ENCODE peak calls at places on chromosomes 2 and 18, in four cellular contexts. One of them, this sample, is unnamed. For H3K4me1, the result is how much of the 10 kb centered on the place peaks cover.

GRCh38 chr18:11259421-11259820 is 110.1 kb upstream of the PIEZO2 start:
- DNase-seq in cardiac muscle cell: peak
- DNase-seq in heart right ventricle: peak
- DNase-seq in lower lobe of right lung: peak
- DNase-seq in this sample: no peak

GRCh38 chr2:174863183-174863582 is 98.9 kb upstream of the CHRNA1 start:
- DNase-seq in cardiac muscle cell: no peak
- DNase-seq in heart right ventricle: no peak
- DNase-seq in lower lobe of right lung: no peak
- DNase-seq in this sample: no peak

GRCh38 chr18:42742976-42743755 is 372.3 kb downstream of the RIT2 start:
- DNase-seq in cardiac muscle cell: peak
- DNase-seq in heart right ventricle: no peak
- DNase-seq in lower lobe of right lung: no peak
- DNase-seq in this sample: no peak

GRCh38 chr2:85653996-85654395 is 14.0 kb downstream of the SFTPB start:
- DNase-seq in cardiac muscle cell: no peak
- DNase-seq in heart right ventricle: no peak
- DNase-seq in lower lobe of right lung: no peak
- DNase-seq in this sample: no peak

GRCh38 chr2:68767031-68767961 is 32.7 kb downstream of the ARHGAP25 start:
- DNase-seq in cardiac muscle cell: no peak
- DNase-seq in heart right ventricle: no peak
- DNase-seq in lower lobe of right lung: no peak
- DNase-seq in this sample: no peak

GRCh38 chr2:147331790-147332419 is 512.9 kb upstream of the ACVR2A start:
- DNase-seq in cardiac muscle cell: peak
- DNase-seq in heart right ventricle: no peak
- DNase-seq in lower lobe of right lung: no peak
- DNase-seq in this sample: peak

GRCh38 chr2:234879671-234880455 is 72.0 kb upstream of the SH3BP4 start:
- DNase-seq in cardiac muscle cell: peak
- DNase-seq in heart right ventricle: no peak
- DNase-seq in lower lobe of right lung: no peak
- DNase-seq in this sample: no peak

GRCh38 chr2:45953376-45954050 is 302.0 kb downstream of the PRKCE start:
- DNase-seq in cardiac muscle cell: no peak
- DNase-seq in heart right ventricle: no peak
- DNase-seq in lower lobe of right lung: no peak
- DNase-seq in this sample: no peak

GRCh38 chr18:79395761-79396404 is at the start of gene NFATC1:
- DNase-seq in cardiac muscle cell: peak
- DNase-seq in heart right ventricle: peak
- DNase-seq in lower lobe of right lung: peak
- DNase-seq in this sample: peak

GRCh38 chr2:99865217-99865569 is 277.2 kb downstream of the AFF3 start:
- DNase-seq in cardiac muscle cell: no peak
- DNase-seq in heart right ventricle: no peak
- DNase-seq in lower lobe of right lung: no peak
- DNase-seq in this sample: no peak

GRCh38 chr2:184554736-184555135 is 43.6 kb upstream of the ZNF804A start:
- DNase-seq in cardiac muscle cell: no peak
- DNase-seq in heart right ventricle: no peak
- DNase-seq in lower lobe of right lung: no peak
- DNase-seq in this sample: no peak

GRCh38 chr2:176562359-176563043 is 293.3 kb downstream of the MTX2 start:
- DNase-seq in cardiac muscle cell: peak
- DNase-seq in heart right ventricle: no peak
- DNase-seq in lower lobe of right lung: no peak
- DNase-seq in this sample: no peak

GRCh38 chr2:212181646-212182045 is 357.0 kb downstream of the ERBB4 start:
- DNase-seq in cardiac muscle cell: no peak
- DNase-seq in heart right ventricle: no peak
- DNase-seq in lower lobe of right lung: no peak
- DNase-seq in this sample: no peak

GRCh38 chr18:8416212-8417019 is 192.8 kb upstream of the RAB12 start:
- DNase-seq in cardiac muscle cell: no peak
- DNase-seq in heart right ventricle: no peak
- DNase-seq in lower lobe of right lung: no peak
- DNase-seq in this sample: no peak

GRCh38 chr18:45335644-45336043 is 279.6 kb upstream of the SLC14A2 start:
- DNase-seq in cardiac muscle cell: no peak
- DNase-seq in heart right ventricle: no peak
- DNase-seq in lower lobe of right lung: no peak
- DNase-seq in this sample: peak

GRCh38 chr2:109242654-109243331 is 113.8 kb downstream of the SH3RF3 start:
- DNase-seq in cardiac muscle cell: peak
- DNase-seq in heart right ventricle: no peak
- DNase-seq in lower lobe of right lung: no peak
- DNase-seq in this sample: no peak

GRCh38 chr2:44392338-44392943 is 30.7 kb downstream of the CAMKMT start:
- DNase-seq in cardiac muscle cell: peak
- DNase-seq in heart right ventricle: no peak
- DNase-seq in lower lobe of right lung: no peak
- DNase-seq in this sample: no peak

GRCh38 chr2:216516730-216517350 is 18.2 kb downstream of the RPL37A start:
- DNase-seq in cardiac muscle cell: peak
- DNase-seq in heart right ventricle: no peak
- DNase-seq in lower lobe of right lung: no peak
- DNase-seq in this sample: no peak

GRCh38 chr18:61587865-61588264 is 254.6 kb downstream of the CDH20 start:
- DNase-seq in cardiac muscle cell: no peak
- DNase-seq in heart right ventricle: no peak
- DNase-seq in lower lobe of right lung: no peak
- DNase-seq in this sample: no peak
- H3K4me1 ChIP-seq in cardiac muscle cell: under half
- H3K4me1 ChIP-seq in heart right ventricle: under half
- H3K4me1 ChIP-seq in lower lobe of right lung: under half
- H3K4me1 ChIP-seq in this sample: under half

GRCh38 chr18:70295192-70295522 is 6.3 kb downstream of the SOCS6 start:
- DNase-seq in cardiac muscle cell: no peak
- DNase-seq in heart right ventricle: no peak
- DNase-seq in lower lobe of right lung: no peak
- DNase-seq in this sample: no peak

GRCh38 chr18:70294471-70295191 is 5.8 kb downstream of the SOCS6 start:
- DNase-seq in cardiac muscle cell: no peak
- DNase-seq in heart right ventricle: no peak
- DNase-seq in lower lobe of right lung: no peak
- DNase-seq in this sample: no peak

GRCh38 chr18:70295633-70296188 is 6.9 kb downstream of the SOCS6 start:
- DNase-seq in cardiac muscle cell: no peak
- DNase-seq in heart right ventricle: no peak
- DNase-seq in lower lobe of right lung: no peak
- DNase-seq in this sample: no peak

GRCh38 chr18:70296781-70297180 is 7.9 kb downstream of the SOCS6 start:
- DNase-seq in cardiac muscle cell: no peak
- DNase-seq in heart right ventricle: no peak
- DNase-seq in lower lobe of right lung: no peak
- DNase-seq in this sample: no peak

GRCh38 chr18:70296289-70296688 is 7.4 kb downstream of the SOCS6 start:
- DNase-seq in cardiac muscle cell: no peak
- DNase-seq in heart right ventricle: peak
- DNase-seq in lower lobe of right lung: no peak
- DNase-seq in this sample: no peak
- H3K4me1 ChIP-seq in cardiac muscle cell: under half
- H3K4me1 ChIP-seq in heart right ventricle: half or more
- H3K4me1 ChIP-seq in lower lobe of right lung: under half
- H3K4me1 ChIP-seq in this sample: under half

GRCh38 chr2:98454500-98455235 is 10.0 kb downstream of the INPP4A start:
- DNase-seq in cardiac muscle cell: peak
- DNase-seq in heart right ventricle: no peak
- DNase-seq in lower lobe of right lung: no peak
- DNase-seq in this sample: no peak
- H3K4me1 ChIP-seq in cardiac muscle cell: under half
- H3K4me1 ChIP-seq in heart right ventricle: half or more
- H3K4me1 ChIP-seq in lower lobe of right lung: half or more
- H3K4me1 ChIP-seq in this sample: under half

GRCh38 chr2:48088994-48089393 is 182.7 kb upstream of the FBXO11 start:
- DNase-seq in cardiac muscle cell: no peak
- DNase-seq in heart right ventricle: no peak
- DNase-seq in lower lobe of right lung: no peak
- DNase-seq in this sample: no peak

GRCh38 chr2:48098539-48098938 is 192.2 kb upstream of the FBXO11 start:
- DNase-seq in cardiac muscle cell: no peak
- DNase-seq in heart right ventricle: no peak
- DNase-seq in lower lobe of right lung: no peak
- DNase-seq in this sample: no peak

GRCh38 chr2:48092846-48093498 is 186.7 kb upstream of the FBXO11 start:
- DNase-seq in cardiac muscle cell: peak
- DNase-seq in heart right ventricle: no peak
- DNase-seq in lower lobe of right lung: no peak
- DNase-seq in this sample: no peak
- H3K4me1 ChIP-seq in cardiac muscle cell: under half
- H3K4me1 ChIP-seq in heart right ventricle: under half
- H3K4me1 ChIP-seq in lower lobe of right lung: under half
- H3K4me1 ChIP-seq in this sample: under half

GRCh38 chr2:218289639-218290315 is 2.5 kb downstream of the TMBIM1 start:
- DNase-seq in cardiac muscle cell: peak
- DNase-seq in heart right ventricle: no peak
- DNase-seq in lower lobe of right lung: no peak
- DNase-seq in this sample: peak
- H3K4me1 ChIP-seq in cardiac muscle cell: under half
- H3K4me1 ChIP-seq in heart right ventricle: half or more
- H3K4me1 ChIP-seq in lower lobe of right lung: half or more
- H3K4me1 ChIP-seq in this sample: half or more

GRCh38 chr2:72943540-72944395 is 26.4 kb downstream of the EMX1 start:
- DNase-seq in cardiac muscle cell: no peak
- DNase-seq in heart right ventricle: no peak
- DNase-seq in lower lobe of right lung: no peak
- DNase-seq in this sample: no peak

GRCh38 chr2:72946466-72946865 is 29.1 kb downstream of the EMX1 start:
- DNase-seq in cardiac muscle cell: no peak
- DNase-seq in heart right ventricle: no peak
- DNase-seq in lower lobe of right lung: no peak
- DNase-seq in this sample: no peak

GRCh38 chr2:72942881-72943418 is 25.6 kb downstream of the EMX1 start:
- DNase-seq in cardiac muscle cell: no peak
- DNase-seq in heart right ventricle: no peak
- DNase-seq in lower lobe of right lung: no peak
- DNase-seq in this sample: peak

GRCh38 chr2:72945450-72946019 is 28.2 kb downstream of the EMX1 start:
- DNase-seq in cardiac muscle cell: no peak
- DNase-seq in heart right ventricle: no peak
- DNase-seq in lower lobe of right lung: no peak
- DNase-seq in this sample: no peak

GRCh38 chr2:72944804-72945449 is 27.6 kb downstream of the EMX1 start:
- DNase-seq in cardiac muscle cell: no peak
- DNase-seq in heart right ventricle: no peak
- DNase-seq in lower lobe of right lung: no peak
- DNase-seq in this sample: no peak
- H3K4me1 ChIP-seq in cardiac muscle cell: under half
- H3K4me1 ChIP-seq in heart right ventricle: under half
- H3K4me1 ChIP-seq in lower lobe of right lung: under half
- H3K4me1 ChIP-seq in this sample: under half

GRCh38 chr2:38178556-38179419 is 102.8 kb upstream of the CYP1B1 start:
- DNase-seq in cardiac muscle cell: peak
- DNase-seq in heart right ventricle: no peak
- DNase-seq in lower lobe of right lung: no peak
- DNase-seq in this sample: no peak

GRCh38 chr2:38174646-38175096 is 98.7 kb upstream of the CYP1B1 start:
- DNase-seq in cardiac muscle cell: peak
- DNase-seq in heart right ventricle: no peak
- DNase-seq in lower lobe of right lung: no peak
- DNase-seq in this sample: no peak

GRCh38 chr2:38180754-38181153 is 104.8 kb upstream of the CYP1B1 start:
- DNase-seq in cardiac muscle cell: no peak
- DNase-seq in heart right ventricle: no peak
- DNase-seq in lower lobe of right lung: no peak
- DNase-seq in this sample: no peak

GRCh38 chr2:38176619-38177021 is 100.7 kb upstream of the CYP1B1 start:
- DNase-seq in cardiac muscle cell: peak
- DNase-seq in heart right ventricle: no peak
- DNase-seq in lower lobe of right lung: no peak
- DNase-seq in this sample: no peak

GRCh38 chr2:38178142-38178541 is 102.2 kb upstream of the CYP1B1 start:
- DNase-seq in cardiac muscle cell: peak
- DNase-seq in heart right ventricle: no peak
- DNase-seq in lower lobe of right lung: peak
- DNase-seq in this sample: no peak
- H3K4me1 ChIP-seq in cardiac muscle cell: under half
- H3K4me1 ChIP-seq in heart right ventricle: under half
- H3K4me1 ChIP-seq in lower lobe of right lung: half or more
- H3K4me1 ChIP-seq in this sample: under half

GRCh38 chr2:231613655-231614558 is 21.2 kb downstream of the TEX44 start:
- DNase-seq in cardiac muscle cell: peak
- DNase-seq in heart right ventricle: peak
- DNase-seq in lower lobe of right lung: peak
- DNase-seq in this sample: peak

GRCh38 chr2:231615058-231615671 is 22.5 kb downstream of the TEX44 start:
- DNase-seq in cardiac muscle cell: no peak
- DNase-seq in heart right ventricle: peak
- DNase-seq in lower lobe of right lung: no peak
- DNase-seq in this sample: no peak

GRCh38 chr2:231613054-231613654 is 20.5 kb downstream of the TEX44 start:
- DNase-seq in cardiac muscle cell: peak
- DNase-seq in heart right ventricle: peak
- DNase-seq in lower lobe of right lung: no peak
- DNase-seq in this sample: peak

GRCh38 chr2:231612199-231613053 is 19.8 kb downstream of the TEX44 start:
- DNase-seq in cardiac muscle cell: peak
- DNase-seq in heart right ventricle: peak
- DNase-seq in lower lobe of right lung: peak
- DNase-seq in this sample: peak

DNA sequence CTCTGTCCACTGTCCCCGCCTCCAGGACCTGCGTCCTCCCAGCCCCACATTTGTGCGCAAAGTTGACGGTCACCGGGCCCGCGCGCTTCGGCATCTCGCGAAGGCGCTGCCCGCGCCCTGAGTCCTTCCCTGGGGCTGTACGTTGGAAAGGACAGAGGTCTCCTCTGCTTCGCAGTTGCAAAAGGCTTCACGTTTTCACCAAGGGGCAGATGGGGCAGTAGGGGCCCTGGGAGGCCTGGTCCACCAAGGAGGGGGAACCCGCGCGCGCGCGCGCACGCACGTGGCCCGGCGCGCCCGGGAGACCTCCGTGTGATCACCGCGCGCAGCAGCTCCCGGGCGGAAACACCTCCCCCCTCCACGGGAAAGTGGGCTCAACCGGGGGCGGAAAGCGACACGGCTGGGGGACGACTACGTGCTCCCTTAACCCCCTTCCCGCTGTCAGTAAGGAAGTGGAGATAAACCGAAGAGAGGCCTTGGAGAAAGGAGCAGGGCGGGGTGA is 21.9 kb downstream of the TEX44 start:
- DNase-seq in cardiac muscle cell: no peak
- DNase-seq in heart right ventricle: peak
- DNase-seq in lower lobe of right lung: peak
- DNase-seq in this sample: peak
- H3K4me1 ChIP-seq in cardiac muscle cell: under half
- H3K4me1 ChIP-seq in heart right ventricle: under half
- H3K4me1 ChIP-seq in lower lobe of right lung: under half
- H3K4me1 ChIP-seq in this sample: under half